ENCODE peak calls at places on chromosomes 13 and 19, in ten cellular contexts. Z is AG04450; Y is aorta; N is fibroblast of lung; F is uterus; T is lung; A is CD8-positive, alpha-beta T cell; Q is GM23248; K is IMR-90; G is colonic mucosa. P is an unnamed sample.

GRCh38 chr13:41040584-41041334 is 20.6 kb upstream of the WBP4 start:
- DNase-seq in K (peak), Y (no peak), A (no peak), F (no peak), N (peak), Z (no peak), T (no peak), G (no peak), Q (no peak), P (no peak)

GRCh38 chr19:51331193-51331592 is 10.7 kb downstream of the VSIG10L start:
- DNase-seq in K (no peak), T (no peak), Q (no peak), Z (no peak), A (no peak), N (no peak), Y (peak), F (no peak), G (no peak), P (no peak)

GRCh38 chr13:30877335-30877734 is 28.7 kb upstream of the MEDAG start:
- DNase-seq in F (no peak), G (no peak), K (peak), Y (no peak), A (no peak), Q (peak), Z (no peak), T (no peak), N (peak), P (no peak)

GRCh38 chr13:71672527-71672926 is 194.5 kb downstream of the DACH1 start:
- DNase-seq in A (no peak), Q (no peak), G (no peak), K (peak), N (no peak), F (no peak), Z (no peak), T (no peak), Y (no peak), P (no peak)

GRCh38 chr19:5184930-5185329 is 155.7 kb downstream of the PTPRS start:
- DNase-seq in A (no peak), Q (no peak), N (no peak), Y (no peak), K (no peak), F (no peak), G (no peak), Z (no peak), T (no peak), P (no peak)

GRCh38 chr13:80577285-80577684 is 236.4 kb upstream of the SPRY2 start:
- DNase-seq in Z (no peak), A (no peak), K (no peak), F (no peak), N (no peak), Q (no peak), T (no peak), Y (no peak), G (no peak), P (no peak)

GRCh38 chr13:27833206-27833605 is 40.9 kb downstream of the GSX1 start:
- DNase-seq in N (no peak), T (no peak), Y (no peak), Q (no peak), K (no peak), A (no peak), G (no peak), F (no peak), Z (no peak), P (no peak)

GRCh38 chr19:38152461-38153379 is 71.3 kb downstream of the DPF1 start:
- DNase-seq in N (peak), Q (no peak), G (no peak), Z (no peak), Y (no peak), F (no peak), K (peak), A (no peak), T (no peak), P (peak)

GRCh38 chr13:73107970-73108369 is 49.2 kb downstream of the KLF5 start:
- DNase-seq in F (no peak), A (no peak), Y (no peak), Z (no peak), G (no peak), K (no peak), T (no peak), N (no peak), Q (no peak), P (no peak)

GRCh38 chr19:1846517-1847205 is 1.6 kb downstream of the REXO1 start:
- DNase-seq in K (no peak), Y (no peak), G (no peak), A (no peak), Z (no peak), Q (no peak), T (no peak), N (no peak), F (no peak), P (no peak)
- H3K4me3 ChIP-seq in K (peak), Y (no peak), G (peak), A (peak), Z (peak), Q (peak), T (no peak), N (peak), F (peak), P (no peak)

GRCh38 chr13:109394311-109394988 is 391.9 kb downstream of the IRS2 start:
- DNase-seq in T (no peak), F (no peak), N (peak), Y (no peak), G (no peak), A (no peak), Q (peak), K (peak), Z (no peak), P (no peak)
- H3K27ac ChIP-seq in T (no peak), F (no peak), N (no peak), Y (no peak), G (no peak), A (no peak), Q (no peak), K (no peak), Z (no peak), P (no peak)

GRCh38 chr19:48329167-48329891 is 4.0 kb downstream of the EMP3 start:
- DNase-seq in K (peak), Z (no peak), N (peak), F (peak), G (no peak), A (peak), Y (no peak), T (no peak), Q (peak), P (no peak)
- H3K4me3 ChIP-seq in K (no peak), Z (peak), N (no peak), F (no peak), G (peak), A (peak), Y (no peak), T (no peak), Q (no peak), P (peak)

GRCh38 chr19:46639356-46640061 is 3.5 kb upstream of the GNG8 start:
- DNase-seq in N (peak), T (no peak), Z (no peak), G (peak), K (peak), Y (peak), Q (peak), F (peak), A (no peak), P (peak)
- H3K27ac ChIP-seq in N (peak), T (peak), Z (peak), G (peak), K (peak), Y (peak), Q (peak), F (peak), A (no peak), P (peak)

GRCh38 chr19:18174983-18175382 is 1.4 kb downstream of the IFI30 start:
- DNase-seq in Q (no peak), Y (no peak), Z (no peak), N (no peak), K (no peak), F (no peak), A (no peak), G (no peak), T (no peak), P (no peak)
- H3K4me3 ChIP-seq in Q (no peak), Y (no peak), Z (no peak), N (no peak), K (no peak), F (no peak), A (no peak), G (peak), T (peak), P (no peak)

GRCh38 chr19:56721714-56722113 is 50.2 kb upstream of the ZNF835 start:
- DNase-seq in T (no peak), Z (no peak), F (no peak), N (no peak), G (no peak), Q (no peak), K (no peak), A (no peak), Y (no peak), P (no peak)
- H3K27ac ChIP-seq in T (no peak), Z (no peak), F (no peak), N (no peak), G (no peak), Q (no peak), K (no peak), A (no peak), Y (no peak), P (no peak)

GRCh38 chr13:50072676-50073075 is 57.4 kb downstream of the KCNRG start:
- DNase-seq in T (no peak), K (no peak), Z (no peak), Y (no peak), A (no peak), G (no peak), N (no peak), Q (no peak), F (no peak), P (no peak)
- H3K4me3 ChIP-seq in T (no peak), K (no peak), Z (no peak), Y (no peak), A (no peak), G (no peak), N (no peak), Q (no peak), F (no peak), P (no peak)

GRCh38 chr19:1253514-1254080 is 5.2 kb downstream of the MIDN start:
- DNase-seq in G (peak), Y (no peak), T (no peak), N (peak), A (no peak), Z (no peak), Q (peak), K (peak), F (no peak), P (no peak)

GRCh38 chr19:1254081-1254527 is 5.7 kb downstream of the MIDN start:
- DNase-seq in Y (no peak), Z (no peak), Q (peak), N (no peak), G (no peak), K (no peak), F (peak), T (no peak), A (no peak), P (no peak)

GRCh38 chr19:1255186-1256161 is 7.1 kb downstream of the MIDN start:
- DNase-seq in Q (peak), T (no peak), Y (no peak), F (no peak), G (no peak), A (no peak), Z (no peak), K (no peak), N (no peak), P (no peak)

GRCh38 chr19:1252818-1253513 is 4.6 kb downstream of the MIDN start:
- DNase-seq in N (peak), T (peak), Q (peak), K (peak), A (peak), Z (peak), F (peak), Y (peak), G (peak), P (no peak)

DNA sequence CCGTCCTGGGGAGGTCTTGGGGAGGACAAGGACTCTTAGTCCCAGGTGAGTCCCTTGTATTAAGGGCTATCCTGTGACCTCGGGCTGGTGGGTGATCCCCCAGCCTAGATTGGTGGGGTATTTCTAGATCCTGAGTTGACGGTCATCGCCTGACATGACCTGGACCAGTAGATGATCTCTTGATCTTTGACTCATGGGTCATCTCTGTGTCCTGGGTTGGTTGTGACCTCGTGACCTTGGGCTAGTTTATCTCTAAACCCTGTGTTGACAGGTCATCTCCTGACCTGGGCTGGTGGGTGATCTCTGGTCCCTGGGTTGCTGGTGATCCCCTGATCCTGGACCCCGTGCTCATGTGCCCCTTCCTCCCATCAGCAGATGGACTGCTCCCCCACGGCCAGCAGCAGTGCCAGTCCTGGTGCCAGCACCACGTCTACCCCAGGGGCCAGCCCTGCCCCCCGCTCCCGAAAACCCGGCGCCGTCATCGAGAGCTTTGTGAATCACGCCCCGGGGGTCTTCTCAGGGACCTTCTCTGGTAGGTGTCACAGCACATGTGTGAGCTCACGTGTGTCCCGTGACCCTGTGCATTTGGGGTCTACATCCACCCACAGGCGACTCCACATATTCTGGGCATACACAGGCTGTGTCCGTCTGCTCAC is 6.3 kb downstream of the MIDN start:
- DNase-seq in Z (no peak), G (no peak), T (no peak), A (no peak), N (no peak), Q (peak), F (no peak), Y (no peak), K (no peak), P (no peak)
- H3K27ac ChIP-seq in Z (peak), G (peak), T (peak), A (no peak), N (peak), Q (peak), F (peak), Y (peak), K (peak), P (no peak)